ENCODE peak calls at places on chromosomes 4 and X, in six cellular contexts. Z is activated naive CD8-positive, alpha-beta T cell treated with anti-CD3 and anti-CD28 coated beads, Interleukin-2, amount 50 U/mL, for 16 hours; H is endodermal cell; M is fibroblast of mammary gland; E is AG10803; Q is omental fat pad. J is an unnamed sample.

GRCh38 chrX:135484636-135485289 is 35.7 kb upstream of the INTS6L start:
- DNase-seq in Z (no peak), H (no peak), M (peak), E (peak), Q (no peak), J (no peak)

GRCh38 chr4:76301775-76302162 is 4.8 kb upstream of the STBD1 start:
- DNase-seq in Z (no peak), H (no peak), M (no peak), E (no peak), Q (no peak), J (no peak)

GRCh38 chr4:128315756-128316520 is 28.3 kb upstream of the PGRMC2 start:
- DNase-seq in Z (no peak), H (no peak), M (no peak), E (no peak), Q (no peak), J (no peak)

GRCh38 chrX:9578083-9578779 is 113.4 kb downstream of the TBL1X start:
- DNase-seq in Z (no peak), H (no peak), M (no peak), E (no peak), Q (no peak), J (no peak)

GRCh38 chrX:55919367-55920221 is 202.0 kb downstream of the RRAGB start:
- DNase-seq in Z (no peak), H (peak), M (no peak), E (no peak), Q (no peak), J (no peak)

GRCh38 chr4:10115657-10116624 is 658 bp downstream of the WDR1 start:
- DNase-seq in Z (peak), H (peak), M (no peak), E (no peak), Q (no peak), J (no peak)

GRCh38 chr4:145482209-145483021 is 762 bp downstream of the SMAD1 start:
- DNase-seq in Z (peak), H (peak), M (peak), E (peak), Q (no peak), J (peak)

GRCh38 chrX:11504234-11504633 is 161.5 kb downstream of the ARHGAP6 start:
- DNase-seq in Z (no peak), H (no peak), M (no peak), E (no peak), Q (no peak), J (no peak)

GRCh38 chr4:105135746-105136145 is 10.9 kb upstream of the TET2 start:
- DNase-seq in Z (no peak), H (no peak), M (no peak), E (no peak), Q (no peak), J (peak)

GRCh38 chrX:13649823-13650222 is 3.1 kb upstream of the TCEANC start:
- DNase-seq in Z (no peak), H (no peak), M (peak), E (peak), Q (no peak), J (no peak)

GRCh38 chrX:115311666-115312065 is 22.2 kb downstream of the LUZP4 start:
- DNase-seq in Z (no peak), H (peak), M (no peak), E (no peak), Q (no peak), J (no peak)

GRCh38 chrX:73850124-73851013 is 287.4 kb downstream of the CHIC1 start:
- DNase-seq in Z (no peak), H (peak), M (peak), E (peak), Q (no peak), J (no peak)

GRCh38 chr4:112519689-112520597 is 4.0 kb upstream of the NEUROG2 start:
- DNase-seq in Z (no peak), H (peak), M (no peak), E (no peak), Q (no peak), J (no peak)

GRCh38 chrX:155819966-155820491 is 61.1 kb upstream of the VAMP7 start:
- DNase-seq in Z (no peak), H (peak), M (peak), E (peak), Q (no peak), J (peak)

GRCh38 chrX:18702362-18703195 is 4.9 kb upstream of the PPEF1 start:
- DNase-seq in Z (no peak), H (no peak), M (peak), E (no peak), Q (no peak), J (no peak)

GRCh38 chr4:184000457-184001395 is 95.6 kb downstream of the STOX2 start:
- DNase-seq in Z (no peak), H (no peak), M (no peak), E (no peak), Q (no peak), J (no peak)

GRCh38 chrX:17741123-17741511 is 3.8 kb downstream of the SCML1 start:
- DNase-seq in Z (no peak), H (no peak), M (no peak), E (no peak), Q (no peak), J (no peak)

GRCh38 chr4:184343400-184344177 is 125.9 kb upstream of the ENPP6 start:
- DNase-seq in Z (no peak), H (peak), M (peak), E (peak), Q (no peak), J (peak)

GRCh38 chrX:17592117-17592516 is 145.2 kb upstream of the SCML1 start:
- DNase-seq in Z (no peak), H (no peak), M (peak), E (peak), Q (no peak), J (no peak)

GRCh38 chr4:2042207-2042946 is 16.8 kb upstream of the NAT8L start:
- DNase-seq in Z (no peak), H (peak), M (no peak), E (no peak), Q (peak), J (no peak)

GRCh38 chr4:26330946-26331345 is 10.1 kb downstream of the RBPJ start:
- DNase-seq in Z (no peak), H (no peak), M (no peak), E (no peak), Q (no peak), J (no peak)

GRCh38 chr4:82380344-82380743 is 6.6 kb upstream of the HNRNPD start:
- DNase-seq in Z (no peak), H (no peak), M (no peak), E (no peak), Q (no peak), J (no peak)

GRCh38 chrX:37388413-37388812 is 39.2 kb downstream of the PRRG1 start:
- DNase-seq in Z (no peak), H (no peak), M (no peak), E (no peak), Q (no peak), J (no peak)

J was measured in GDM1.